ENCODE peak calls at places on chromosome 19, in nine cellular contexts. V is ascending aorta, M is foreskin fibroblast, G is AG04450, N is body of pancreas, H is GM06990, K is GM23338, C is GM13977, B is astrocyte of the spinal cord. R is an unnamed sample.
A peak's percentile ranks its signal among the peaks of the same experiment; 100 is the strongest.

GRCh38 chr19:3333662-3334061 is 32.7 kb upstream of the NFIC start:
- DNase-seq in G (no peak), M (no peak), B (no peak), K (no peak), H (no peak), C (no peak), N (no peak), V (no peak), R (no peak)

GRCh38 chr19:50434525-50434924 is 1.8 kb downstream of the MYBPC2 start:
- DNase-seq in C (no peak), B (no peak), H (no peak), K (no peak), N (no peak), G (no peak), V (no peak), M (no peak), R (no peak)

GRCh38 chr19:1233361-1233667 is 4.5 kb downstream of the CBARP start:
- DNase-seq in N (peak; percentile 81), M (no peak), B (no peak), C (no peak), G (no peak), H (no peak), V (no peak), K (no peak), R (no peak)

GRCh38 chr19:34306824-34307223 is 52.5 kb downstream of the GARRE1 start:
- DNase-seq in B (no peak), K (no peak), N (no peak), G (no peak), M (no peak), C (no peak), H (no peak), V (no peak), R (no peak)

GRCh38 chr19:44712864-44713515 is 14.0 kb downstream of the CEACAM16 start:
- DNase-seq in B (no peak), G (no peak), N (no peak), M (no peak), C (no peak), K (peak; percentile 66), H (no peak), V (no peak), R (no peak)

GRCh38 chr19:44905437-44906160 is at the start of gene APOE:
- DNase-seq in N (peak; percentile 36), B (no peak), H (no peak), C (no peak), G (no peak), V (no peak), M (no peak), K (peak; percentile 91), R (no peak)

GRCh38 chr19:18496167-18496979 is 25.5 kb downstream of the ELL start:
- DNase-seq in H (no peak), K (no peak), B (peak; percentile 32), G (no peak), N (peak; percentile 88), V (no peak), C (peak; percentile 67), M (peak; percentile 62), R (no peak)

GRCh38 chr19:18450021-18450933 is 12.3 kb upstream of the ISYNA1 start:
- DNase-seq in M (no peak), V (no peak), G (no peak), C (no peak), H (peak; percentile 0), N (no peak), K (no peak), B (no peak), R (no peak)

GRCh38 chr19:7748171-7748570 is 837 bp upstream of the CD209 start:
- DNase-seq in G (no peak), C (no peak), B (no peak), V (no peak), H (no peak), K (no peak), M (no peak), N (no peak), R (no peak)

GRCh38 chr19:9785367-9786331 is 17.1 kb upstream of the ZNF846 start:
- DNase-seq in H (peak; percentile 95), N (peak; percentile 98), V (peak; percentile 87), C (peak; percentile 94), M (peak; percentile 92), B (peak; percentile 96), G (peak; percentile 91), K (peak; percentile 100), R (peak; percentile 95)

GRCh38 chr19:36030264-36031148 is 2.2 kb downstream of the CLIP3 start:
- DNase-seq in V (no peak), K (peak; percentile 29), G (no peak), C (no peak), B (no peak), M (no peak), N (peak; percentile 29), H (no peak), R (no peak)

GRCh38 chr19:48745208-48745995 is 1.3 kb downstream of the IZUMO1 start:
- DNase-seq in B (peak; percentile 66), V (no peak), K (peak; percentile 94), H (no peak), C (peak; percentile 79), G (no peak), M (peak; percentile 58), N (peak; percentile 84), R (no peak)

GRCh38 chr19:43735957-43736356 is 18.8 kb downstream of the SMG9 start:
- DNase-seq in H (no peak), K (no peak), G (no peak), M (no peak), C (no peak), V (no peak), N (no peak), B (peak; percentile 45), R (no peak)

GRCh38 chr19:48190288-48191284 is 20.1 kb downstream of the ZSWIM9 start:
- DNase-seq in G (peak; percentile 27), V (no peak), B (peak; percentile 88), H (peak; percentile 57), N (peak; percentile 63), K (peak; percentile 98), C (peak; percentile 55), M (no peak), R (no peak)

GRCh38 chr19:2261438-2262172 is 5.4 kb upstream of the JSRP1 start:
- DNase-seq in N (peak; percentile 53), K (peak; percentile 66), G (no peak), M (no peak), B (no peak), H (no peak), V (no peak), C (peak; percentile 50), R (no peak)

GRCh38 chr19:5563008-5563431 is 4.7 kb downstream of the TINCR start:
- DNase-seq in G (no peak), B (no peak), M (no peak), K (peak; percentile 68), C (no peak), N (no peak), H (no peak), V (no peak), R (no peak)
- TF ChIP-seq CTCF in G (peak; percentile 11), B (peak; percentile 12), M (no peak), K (peak; percentile 73), C (peak; percentile 10), N (no peak), H (no peak), V (no peak), R (no peak)

GRCh38 chr19:32357720-32358119 is 12.3 kb downstream of the ZNF507 start:
- DNase-seq in G (no peak), M (no peak), C (no peak), K (no peak), V (no peak), N (no peak), B (no peak), H (no peak), R (no peak)
- TF ChIP-seq CTCF in G (peak; percentile 44), M (peak; percentile 10), C (peak; percentile 25), K (no peak), V (peak; percentile 21), N (no peak), B (no peak), H (peak; percentile 26), R (no peak)

GRCh38 chr19:28980236-28980868 is 232.6 kb downstream of the UQCRFS1 start:
- DNase-seq in B (no peak), G (no peak), H (no peak), K (peak; percentile 70), N (no peak), V (no peak), M (peak; percentile 18), C (no peak), R (no peak)
- TF ChIP-seq CTCF in B (no peak), G (peak; percentile 58), H (no peak), K (peak; percentile 61), N (no peak), V (no peak), M (peak; percentile 74), C (no peak), R (no peak)

DNA sequence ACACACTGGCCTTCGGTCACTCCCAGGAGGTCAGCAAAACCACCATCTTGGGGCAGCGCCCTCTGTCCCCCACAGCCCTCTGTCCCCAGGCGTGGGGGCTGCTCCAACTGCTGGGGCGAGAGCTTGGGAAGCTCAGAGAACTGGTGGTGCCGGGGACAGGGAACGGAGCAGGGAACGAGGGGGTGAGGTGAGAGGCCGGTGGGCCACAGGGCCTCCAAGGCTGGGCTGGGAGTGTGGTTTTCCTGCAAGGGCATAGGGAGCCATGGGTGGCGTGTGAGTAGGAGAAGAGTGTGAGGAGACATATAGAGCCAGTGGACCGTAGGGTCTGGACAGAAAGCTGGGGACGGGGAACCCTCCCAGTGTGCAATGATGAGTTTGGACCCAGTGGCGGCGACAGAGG is 34.1 kb downstream of the F2RL3 start:
- DNase-seq in M (no peak), K (no peak), H (no peak), C (no peak), G (no peak), B (no peak), N (no peak), V (no peak), R (no peak)
- TF ChIP-seq CTCF in M (no peak), K (no peak), H (no peak), C (no peak), G (no peak), B (no peak), N (no peak), V (no peak), R (no peak)

GRCh38 chr19:14091086-14091884 is 734 bp upstream of the SAMD1 start:
- DNase-seq in K (peak; percentile 63), H (peak; percentile 84), N (peak; percentile 45), V (no peak), B (peak; percentile 60), M (peak; percentile 40), C (peak; percentile 97), G (no peak), R (no peak)
- TF ChIP-seq CTCF in K (peak; percentile 19), H (peak; percentile 44), N (no peak), V (peak; percentile 23), B (peak; percentile 8), M (peak; percentile 21), C (peak; percentile 34), G (peak; percentile 37), R (no peak)

GRCh38 chr19:5480427-5480836 is 25.2 kb downstream of the ZNRF4 start:
- DNase-seq in M (no peak), G (no peak), B (no peak), C (peak; percentile 67), K (peak; percentile 82), H (no peak), V (no peak), N (no peak), R (no peak)
- TF ChIP-seq CTCF in M (peak; percentile 45), G (peak; percentile 50), B (peak; percentile 57), C (peak; percentile 55), K (peak; percentile 69), H (peak; percentile 63), V (peak; percentile 41), N (peak; percentile 16), R (no peak)

R was measured in omental fat pad.